ENCODE peak calls at places on chromosomes 16 and 17, in eight cellular contexts. U, R, I, H, Y, N, Z and L are unnamed samples.
A peak's percentile ranks its signal among the peaks of the same experiment; 100 is the strongest.

GRCh38 chr17:14228903-14229302 is 7.8 kb downstream of the CDRT15 start:
- DNase-seq in U (peak; percentile 8), R (no peak), I (no peak), H (no peak), Y (no peak), N (no peak), Z (no peak), L (peak; percentile 97)

GRCh38 chr17:31371511-31372097 is 19.9 kb upstream of the RAB11FIP4 start:
- DNase-seq in U (no peak), R (no peak), I (no peak), H (peak; percentile 67), Y (peak; percentile 62), N (no peak), Z (no peak), L (peak; percentile 51)

GRCh38 chr16:15777533-15778203 is 79.2 kb downstream of the MYH11 start:
- DNase-seq in U (peak; percentile 43), R (peak; percentile 41), I (peak; percentile 75), H (peak; percentile 62), Y (peak; percentile 52), N (no peak), Z (peak; percentile 65), L (peak; percentile 40)

GRCh38 chr17:72985882-72986720 is 106.4 kb downstream of the SLC39A11 start:
- DNase-seq in U (peak; percentile 56), R (peak; percentile 39), I (peak; percentile 88), H (peak; percentile 76), Y (peak; percentile 85), N (peak; percentile 70), Z (peak; percentile 85), L (peak; percentile 75)

GRCh38 chr17:29010586-29010985 is 4.8 kb upstream of the SEZ6 start:
- DNase-seq in U (no peak), R (no peak), I (no peak), H (no peak), Y (no peak), N (no peak), Z (no peak), L (no peak)

GRCh38 chr17:38705523-38705802 is 390 bp downstream of the MLLT6 start:
- DNase-seq in U (no peak), R (no peak), I (no peak), H (no peak), Y (no peak), N (no peak), Z (no peak), L (no peak)

GRCh38 chr17:50631908-50632571 is 2.6 kb upstream of the ABCC3 start:
- DNase-seq in U (no peak), R (no peak), I (no peak), H (no peak), Y (peak; percentile 17), N (no peak), Z (no peak), L (no peak)

GRCh38 chr16:82011199-82011641 is at the start of gene SDR42E1:
- DNase-seq in U (no peak), R (no peak), I (no peak), H (no peak), Y (no peak), N (no peak), Z (no peak), L (no peak)

GRCh38 chr16:13436641-13437423 is 483.1 kb upstream of the ERCC4 start:
- DNase-seq in U (no peak), R (no peak), I (no peak), H (no peak), Y (no peak), N (no peak), Z (no peak), L (peak; percentile 14)

GRCh38 chr16:67269766-67270165 is 9.6 kb upstream of the PLEKHG4 start:
- DNase-seq in U (no peak), R (no peak), I (no peak), H (peak; percentile 84), Y (peak; percentile 63), N (no peak), Z (peak; percentile 38), L (no peak)

GRCh38 chr17:37568350-37569053 is 40.7 kb downstream of the SYNRG start:
- DNase-seq in U (no peak), R (no peak), I (no peak), H (no peak), Y (peak; percentile 5), N (no peak), Z (no peak), L (peak; percentile 8)

GRCh38 chr17:81470944-81471803 is 41.4 kb downstream of the ACTG1 start:
- DNase-seq in U (no peak), R (no peak), I (peak; percentile 72), H (peak; percentile 22), Y (peak; percentile 37), N (no peak), Z (no peak), L (no peak)

GRCh38 chr16:49354101-49354500 is 19.5 kb upstream of the C16orf78 start:
- DNase-seq in U (no peak), R (no peak), I (no peak), H (no peak), Y (no peak), N (no peak), Z (no peak), L (no peak)

GRCh38 chr17:83062011-83062817 is 17.2 kb upstream of the METRNL start:
- DNase-seq in U (no peak), R (no peak), I (no peak), H (no peak), Y (no peak), N (no peak), Z (no peak), L (no peak)

GRCh38 chr17:39404542-39405378 is 3.3 kb upstream of the FBXL20 start:
- DNase-seq in U (peak; percentile 53), R (no peak), I (no peak), H (peak; percentile 82), Y (peak; percentile 91), N (no peak), Z (peak; percentile 26), L (peak; percentile 74)

GRCh38 chr17:42200702-42201101 is 6.4 kb upstream of the GHDC start:
- DNase-seq in U (no peak), R (no peak), I (no peak), H (peak; percentile 88), Y (peak; percentile 67), N (peak; percentile 74), Z (no peak), L (no peak)

GRCh38 chr17:7214300-7215135 is 5.1 kb downstream of the DLG4 start:
- DNase-seq in U (peak; percentile 89), R (peak; percentile 99), I (peak; percentile 100), H (peak; percentile 97), Y (peak; percentile 97), N (peak; percentile 98), Z (peak; percentile 95), L (peak; percentile 96)
- TF ChIP-seq CTCF in U (peak; percentile 63), R (peak; percentile 76), I (peak; percentile 70), H (peak; percentile 71), Y (peak; percentile 68), N (peak; percentile 50), Z (peak; percentile 76), L (peak; percentile 57)

DNA sequence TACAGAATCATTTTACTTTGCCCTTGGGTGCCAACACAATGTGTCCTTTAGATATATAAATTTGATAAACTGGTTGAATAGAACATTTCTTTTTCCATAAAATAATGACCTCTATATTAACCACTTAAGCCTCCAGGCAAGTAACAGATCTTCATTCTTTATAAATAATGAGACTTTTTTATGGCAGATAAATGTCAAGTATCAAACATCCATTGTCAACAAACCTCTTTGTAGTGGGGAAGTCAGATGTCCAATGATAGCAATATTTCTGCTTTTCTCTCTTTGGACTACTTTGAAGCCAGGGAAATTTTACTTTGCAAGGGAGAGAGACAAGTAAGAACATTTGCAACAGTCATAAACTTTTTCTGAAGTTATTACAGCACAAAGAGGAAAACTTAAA is 841.2 kb downstream of the CDH8 start:
- DNase-seq in U (no peak), R (no peak), I (no peak), H (no peak), Y (no peak), N (no peak), Z (no peak), L (no peak)
- H3K4me3 ChIP-seq in U (no peak overlapping the region), R (no peak overlapping the region), I (no peak overlapping the region), H (no peak overlapping the region), Y (no peak overlapping the region), N (no peak overlapping the region), Z (no peak overlapping the region), L (no peak overlapping the region)

DNA sequence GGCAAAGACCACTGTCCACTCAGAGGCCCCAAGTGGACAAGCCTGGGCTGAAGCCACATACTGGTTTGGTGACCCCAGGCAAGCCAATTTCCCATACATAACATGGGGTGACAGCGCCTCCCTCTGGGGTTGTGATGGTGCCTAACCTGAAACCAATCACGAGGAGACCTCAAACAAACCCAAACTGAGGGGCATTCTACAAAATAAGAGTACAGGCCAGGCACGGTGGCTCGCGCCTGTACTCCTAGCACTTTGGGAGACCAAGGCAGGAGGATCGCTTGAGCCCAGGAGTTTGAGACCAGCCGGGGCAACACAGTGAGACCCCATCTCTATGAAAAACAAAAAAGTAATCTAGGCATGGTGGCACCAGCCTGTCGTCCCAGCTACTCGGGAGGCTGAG is 3.6 kb downstream of the P2RX5 start:
- DNase-seq in U (no peak), R (no peak), I (no peak), H (no peak), Y (no peak), N (no peak), Z (peak; percentile 39), L (no peak)
- TF ChIP-seq CTCF in U (peak; percentile 13), R (peak; percentile 60), I (peak; percentile 29), H (no peak), Y (no peak), N (no peak), Z (peak; percentile 50), L (peak; percentile 14)

GRCh38 chr16:85641305-85641704 is 28.2 kb downstream of the GSE1 start:
- DNase-seq in U (no peak), R (no peak), I (no peak), H (no peak), Y (no peak), N (no peak), Z (no peak), L (no peak)

GRCh38 chr16:85640606-85641005 is 27.5 kb downstream of the GSE1 start:
- DNase-seq in U (no peak), R (no peak), I (no peak), H (no peak), Y (no peak), N (no peak), Z (no peak), L (no peak)

GRCh38 chr16:85640254-85640558 is 27.1 kb downstream of the GSE1 start:
- DNase-seq in U (no peak), R (no peak), I (no peak), H (no peak), Y (no peak), N (no peak), Z (no peak), L (no peak)

GRCh38 chr16:85642762-85643281 is 29.7 kb downstream of the GSE1 start:
- DNase-seq in U (no peak), R (no peak), I (no peak), H (no peak), Y (no peak), N (no peak), Z (no peak), L (no peak)

DNA sequence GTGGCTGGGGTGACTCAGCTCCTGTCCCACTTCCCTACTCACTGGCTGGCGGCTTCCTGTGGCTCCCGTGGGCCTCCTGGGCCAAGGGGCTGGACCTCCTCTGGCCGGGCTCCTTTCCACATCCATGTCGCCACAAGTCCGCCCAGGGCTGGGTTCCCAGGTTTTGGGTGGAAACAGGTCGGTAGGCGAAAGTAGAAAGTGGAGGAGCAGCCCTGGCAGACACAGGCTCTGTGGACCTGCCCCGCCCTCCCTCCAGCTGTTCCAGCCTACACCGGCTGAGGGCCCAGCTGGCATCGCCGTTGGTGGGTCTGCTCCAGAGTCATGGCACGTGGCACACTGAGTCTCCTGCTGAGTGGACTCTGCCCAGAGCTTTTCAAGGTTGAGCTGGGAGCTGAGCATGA is 28.7 kb downstream of the GSE1 start:
- DNase-seq in U (no peak), R (no peak), I (no peak), H (peak; percentile 37), Y (no peak), N (peak; percentile 70), Z (no peak), L (no peak)
- H3K4me3 ChIP-seq in U (no peak overlapping the region), R (no peak overlapping the region), I (no peak overlapping the region), H (no peak overlapping the region), Y (no peak overlapping the region), N (no peak overlapping the region), Z (no peak overlapping the region), L (no peak overlapping the region)